ENCODE peak calls at places on chromosomes 3 and 15, in six cellular contexts. L, C, Z, E, H and D are unnamed samples.
A peak's percentile ranks its signal among the peaks of the same experiment; 100 is the strongest.

GRCh38 chr3:71926690-71927089 is 141.7 kb upstream of the PROK2 start:
- DNase-seq in H (no peak), L (no peak), E (no peak), Z (no peak), C (no peak), D (no peak)

GRCh38 chr3:39279745-39280517 is at the start of gene CX3CR1:
- DNase-seq in Z (no peak), L (no peak), E (no peak), C (no peak), H (no peak), D (no peak)

GRCh38 chr15:39228889-39229288 is 352.0 kb upstream of the THBS1 start:
- DNase-seq in L (no peak), H (no peak), Z (no peak), E (no peak), C (no peak), D (no peak)

GRCh38 chr15:80660114-80660513 is 35.0 kb upstream of the ABHD17C start:
- DNase-seq in E (peak; percentile 37), C (peak; percentile 21), H (peak; percentile 39), Z (peak; percentile 25), L (no peak), D (no peak)

GRCh38 chr3:174218011-174218410 is 641.1 kb upstream of the NAALADL2 start:
- DNase-seq in L (no peak), E (no peak), H (no peak), Z (no peak), C (no peak), D (no peak)

GRCh38 chr3:104879919-104880318 is 486.8 kb upstream of the ALCAM start:
- DNase-seq in C (peak; percentile 50), L (no peak), H (peak; percentile 16), Z (no peak), E (no peak), D (no peak)

GRCh38 chr3:69214241-69214640 is 91.8 kb upstream of the LMOD3 start:
- DNase-seq in E (no peak), H (no peak), C (no peak), L (no peak), Z (no peak), D (no peak)

GRCh38 chr3:36482259-36482658 is 102.0 kb downstream of the STAC start:
- DNase-seq in L (peak; percentile 9), Z (no peak), C (no peak), E (no peak), H (no peak), D (no peak)

GRCh38 chr15:73442968-73443367 is at the start of gene REC114:
- DNase-seq in C (no peak), H (no peak), L (no peak), Z (no peak), E (no peak), D (no peak)

GRCh38 chr15:71085809-71086208 is 29.5 kb upstream of the THSD4 start:
- DNase-seq in L (peak; percentile 76), Z (peak; percentile 37), E (no peak), C (no peak), H (no peak), D (no peak)

GRCh38 chr3:51673802-51674654 is 3.0 kb downstream of the TEX264 start:
- DNase-seq in C (no peak), E (no peak), L (no peak), H (no peak), Z (no peak), D (no peak)

GRCh38 chr3:120147072-120147871 is 53.0 kb upstream of the GSK3B start:
- DNase-seq in L (no peak), H (peak; percentile 36), C (no peak), E (no peak), Z (no peak), D (no peak)

GRCh38 chr3:168624195-168624594 is 528.5 kb upstream of the GOLIM4 start:
- DNase-seq in Z (no peak), L (no peak), E (no peak), C (no peak), H (no peak), D (no peak)

GRCh38 chr15:26449296-26449695 is 323.6 kb downstream of the GABRB3 start:
- DNase-seq in Z (no peak), C (no peak), E (no peak), H (no peak), L (peak; percentile 38), D (no peak)

GRCh38 chr3:61894988-61895935 is 333.9 kb downstream of the PTPRG start:
- DNase-seq in E (no peak), H (peak; percentile 78), L (peak; percentile 32), Z (no peak), C (peak; percentile 73), D (no peak)

GRCh38 chr15:91866371-91866905 is 12.9 kb downstream of the SLCO3A1 start:
- DNase-seq in Z (no peak), C (no peak), L (no peak), E (no peak), H (peak; percentile 60), D (peak; percentile 37)

GRCh38 chr3:137612293-137612692 is 151.8 kb upstream of the SOX14 start:
- DNase-seq in H (no peak), C (no peak), L (peak; percentile 67), Z (peak; percentile 58), E (no peak), D (no peak)

GRCh38 chr3:178966299-178967183 is 105.1 kb downstream of the ZMAT3 start:
- DNase-seq in H (peak; percentile 49), C (no peak), E (peak; percentile 13), L (no peak), Z (no peak), D (no peak)

GRCh38 chr3:105752791-105753415 is 115.9 kb downstream of the CBLB start:
- DNase-seq in L (no peak), E (peak; percentile 41), Z (no peak), C (no peak), H (peak; percentile 38), D (no peak)

GRCh38 chr15:62390793-62391543 is 225.9 kb upstream of the C2CD4B start:
- DNase-seq in H (peak; percentile 59), L (peak; percentile 39), Z (no peak), C (peak; percentile 41), E (peak; percentile 35), D (no peak)